ENCODE peak calls at places on chromosome 5, in four cellular contexts. One of them, this sample, is unnamed.

GRCh38 chr5:149002761-149003689 is 59.8 kb downstream of the SH3TC2 start:
- DNase-seq in hippocampal formation: no peak
- DNase-seq in mesenchymal stem cell: peak
- DNase-seq in HT1080: peak
- DNase-seq in this sample: no peak

GRCh38 chr5:98742395-98743073 is 30.9 kb upstream of the RGMB start:
- DNase-seq in hippocampal formation: no peak
- DNase-seq in mesenchymal stem cell: no peak
- DNase-seq in HT1080: no peak
- DNase-seq in this sample: no peak

GRCh38 chr5:135660826-135661555 is 82.2 kb upstream of the CXCL14 start:
- DNase-seq in HT1080: no peak
- DNase-seq in hippocampal formation: no peak
- DNase-seq in mesenchymal stem cell: no peak
- DNase-seq in this sample: no peak

GRCh38 chr5:151924564-151925395 is at the start of gene GLRA1:
- DNase-seq in mesenchymal stem cell: peak
- DNase-seq in HT1080: peak
- DNase-seq in hippocampal formation: peak
- DNase-seq in this sample: peak

GRCh38 chr5:124816381-124816780 is 69.9 kb upstream of the ZNF608 start:
- DNase-seq in hippocampal formation: no peak
- DNase-seq in mesenchymal stem cell: no peak
- DNase-seq in HT1080: no peak
- DNase-seq in this sample: no peak

GRCh38 chr5:41935544-41935943 is 10.5 kb downstream of the FBXO4 start:
- DNase-seq in hippocampal formation: no peak
- DNase-seq in HT1080: no peak
- DNase-seq in mesenchymal stem cell: no peak
- DNase-seq in this sample: no peak

GRCh38 chr5:68368686-68369359 is 153.3 kb downstream of the PIK3R1 start:
- DNase-seq in hippocampal formation: no peak
- DNase-seq in HT1080: no peak
- DNase-seq in mesenchymal stem cell: no peak
- DNase-seq in this sample: no peak

GRCh38 chr5:125725686-125726085 is 697.5 kb upstream of the GRAMD2B start:
- DNase-seq in mesenchymal stem cell: no peak
- DNase-seq in hippocampal formation: no peak
- DNase-seq in HT1080: no peak
- DNase-seq in this sample: no peak

GRCh38 chr5:25006734-25007133 is 362.0 kb upstream of the CDH10 start:
- DNase-seq in mesenchymal stem cell: peak
- DNase-seq in HT1080: peak
- DNase-seq in hippocampal formation: no peak
- DNase-seq in this sample: no peak

GRCh38 chr5:167694562-167694961 is 596.9 kb upstream of the WWC1 start:
- DNase-seq in hippocampal formation: no peak
- DNase-seq in mesenchymal stem cell: peak
- DNase-seq in HT1080: no peak
- DNase-seq in this sample: no peak

GRCh38 chr5:136027316-136027715 is 1.5 kb upstream of the TGFBI start:
- DNase-seq in hippocampal formation: no peak
- DNase-seq in mesenchymal stem cell: no peak
- DNase-seq in HT1080: no peak
- DNase-seq in this sample: no peak

GRCh38 chr5:179377421-179378115 is 32.3 kb upstream of the ADAMTS2 start:
- DNase-seq in mesenchymal stem cell: no peak
- DNase-seq in HT1080: no peak
- DNase-seq in hippocampal formation: no peak
- DNase-seq in this sample: no peak

GRCh38 chr5:67010684-67011409 is 185.8 kb downstream of the CD180 start:
- DNase-seq in hippocampal formation: no peak
- DNase-seq in mesenchymal stem cell: no peak
- DNase-seq in HT1080: peak
- DNase-seq in this sample: peak

GRCh38 chr5:31492824-31493223 is 39.1 kb downstream of the DROSHA start:
- DNase-seq in mesenchymal stem cell: peak
- DNase-seq in HT1080: no peak
- DNase-seq in hippocampal formation: no peak
- DNase-seq in this sample: no peak